ENCODE peak calls at places on chromosomes 7 and 10, in five cellular contexts. B, E, O, Z and U are unnamed samples.

GRCh38 chr10:11595395-11595692 is 16.1 kb downstream of the USP6NL start:
- DNase-seq in O (no peak), E (peak), Z (peak), B (no peak), U (no peak)

GRCh38 chr7:140673063-140673769 is 471 bp downstream of the ADCK2 start:
- DNase-seq in B (peak), O (peak), Z (no peak), E (peak), U (peak)

GRCh38 chr10:29245476-29245875 is 43.4 kb upstream of the LYZL1 start:
- DNase-seq in O (no peak), E (no peak), Z (no peak), B (no peak), U (no peak)

GRCh38 chr7:159211540-159212182 is 67.0 kb upstream of the VIPR2 start:
- DNase-seq in O (peak), Z (no peak), E (no peak), B (no peak), U (no peak)

GRCh38 chr10:109327266-109327665 is 596.0 kb downstream of the XPNPEP1 start:
- DNase-seq in E (no peak), O (no peak), Z (peak), B (no peak), U (no peak)

GRCh38 chr10:96130326-96130758 is 245 bp downstream of the ZNF518A start:
- DNase-seq in B (no peak), E (peak), Z (peak), O (peak), U (peak)

GRCh38 chr10:97010695-97011206 is 175.0 kb downstream of the SLIT1 start:
- DNase-seq in B (no peak), Z (no peak), O (peak), E (no peak), U (no peak)

GRCh38 chr7:106893591-106893990 is 28.5 kb downstream of the PIK3CG start:
- DNase-seq in Z (no peak), E (no peak), B (no peak), O (no peak), U (no peak)

GRCh38 chr10:79112898-79113431 is 44.2 kb downstream of the ZMIZ1 start:
- DNase-seq in B (no peak), O (no peak), E (no peak), Z (peak), U (no peak)

GRCh38 chr10:97774811-97775294 is 3.1 kb upstream of the SFRP5 start:
- DNase-seq in E (peak), O (no peak), B (no peak), Z (no peak), U (no peak)

GRCh38 chr10:125114761-125115391 is 45.5 kb downstream of the CTBP2 start:
- DNase-seq in E (no peak), Z (no peak), O (no peak), B (no peak), U (no peak)

GRCh38 chr10:129438024-129438423 is 29.0 kb upstream of the MGMT start:
- DNase-seq in E (no peak), Z (no peak), B (no peak), O (no peak), U (no peak)

GRCh38 chr10:49552277-49552676 is 13.4 kb upstream of the ERCC6 start:
- DNase-seq in B (no peak), E (peak), Z (peak), O (no peak), U (no peak)

GRCh38 chr10:110798340-110798739 is 73.4 kb upstream of the PDCD4 start:
- DNase-seq in O (no peak), E (no peak), B (no peak), Z (no peak), U (no peak)

GRCh38 chr10:111207525-111207924 is 130.7 kb downstream of the ADRA2A start:
- DNase-seq in Z (no peak), B (no peak), O (peak), E (peak), U (no peak)

GRCh38 chr7:108193593-108194498 is 63.7 kb upstream of the LAMB4 start:
- DNase-seq in Z (no peak), B (no peak), E (peak), O (no peak), U (no peak)

GRCh38 chr10:71232089-71232998 is 20.0 kb downstream of the UNC5B start:
- DNase-seq in E (no peak), Z (no peak), B (no peak), O (no peak), U (no peak)

GRCh38 chr7:131012477-131013031 is 278.5 kb upstream of the KLF14 start:
- DNase-seq in E (peak), B (no peak), Z (no peak), O (no peak), U (no peak)

GRCh38 chr7:131538791-131539179 is 17.6 kb downstream of the PODXL start:
- DNase-seq in B (no peak), Z (no peak), O (no peak), E (no peak), U (no peak)

GRCh38 chr10:124074471-124075109 is 18.8 kb downstream of the CHST15 start:
- DNase-seq in O (no peak), E (no peak), B (no peak), Z (no peak), U (no peak)

GRCh38 chr7:159064121-159064815 is 80.4 kb downstream of the VIPR2 start:
- DNase-seq in E (no peak), O (no peak), Z (no peak), B (no peak), U (no peak)

GRCh38 chr7:133452611-133453010 is 199.7 kb downstream of the EXOC4 start:
- DNase-seq in Z (no peak), E (no peak), B (no peak), O (no peak), U (no peak)

GRCh38 chr7:100726998-100727761 is 6.2 kb upstream of the ZAN start:
- DNase-seq in Z (peak), O (no peak), B (no peak), E (peak), U (no peak)

GRCh38 chr10:10598297-10598696 is 419.4 kb upstream of the CELF2 start:
- DNase-seq in E (no peak), Z (no peak), O (no peak), B (no peak), U (no peak)

GRCh38 chr7:152924826-152925411 is 165.4 kb downstream of the ACTR3B start:
- DNase-seq in Z (no peak), O (peak), B (no peak), E (no peak), U (peak)

GRCh38 chr10:5504146-5505072 is 5.0 kb upstream of the CALML5 start:
- DNase-seq in O (no peak), B (no peak), E (no peak), Z (no peak), U (no peak)

GRCh38 chr10:88282876-88283275 is 300.2 kb downstream of the RNLS start:
- DNase-seq in O (no peak), E (no peak), Z (no peak), B (no peak), U (no peak)

GRCh38 chr7:151448261-151449252 is 8.6 kb upstream of the CRYGN start:
- DNase-seq in E (peak), O (peak), Z (peak), B (peak), U (peak)

GRCh38 chr10:88196298-88196697 is 332.9 kb downstream of the PTEN start:
- DNase-seq in Z (no peak), O (no peak), E (no peak), B (no peak), U (no peak)

GRCh38 chr7:143419880-143420279 is 11.2 kb upstream of the EPHA1 start:
- DNase-seq in B (no peak), O (no peak), Z (no peak), E (no peak), U (no peak)

GRCh38 chr7:155276032-155276799 is 21.5 kb upstream of the INSIG1 start:
- DNase-seq in B (no peak), E (no peak), O (no peak), Z (no peak), U (no peak)

GRCh38 chr10:71285180-71285545 is 33.9 kb upstream of the SLC29A3 start:
- DNase-seq in Z (peak), E (peak), B (peak), O (peak), U (peak)

DNA sequence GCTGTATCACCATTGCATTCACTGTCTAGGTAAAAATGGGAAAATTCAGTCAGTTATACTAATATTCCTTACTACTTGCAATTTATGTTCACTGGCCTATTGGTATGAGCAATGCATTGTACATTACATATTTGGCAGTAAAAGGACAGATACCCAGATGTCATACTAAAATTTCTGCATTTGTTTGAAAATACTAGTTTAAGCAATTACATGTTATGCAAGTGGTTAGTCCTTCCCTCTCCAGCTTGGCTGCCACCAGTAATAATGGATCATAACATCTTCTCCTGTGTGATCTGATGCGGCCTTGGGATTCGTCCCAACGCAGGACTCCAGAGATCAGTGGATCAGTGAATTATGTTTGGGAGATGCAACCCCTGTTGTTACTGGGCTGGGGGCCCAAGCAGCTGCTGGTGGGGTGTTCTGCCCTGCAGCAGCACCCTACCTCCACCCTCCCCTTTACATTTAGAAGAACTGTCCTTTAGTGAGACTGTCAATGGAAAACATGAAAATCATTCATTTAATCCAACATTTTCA is 11.2 kb upstream of the PDK4 start:
- DNase-seq in Z (no peak), E (peak), O (no peak), B (no peak), U (no peak)
- H2BK12ac ChIP-seq in Z (peak), E (peak), O (no peak), B (no peak), U (no peak)

GRCh38 chr10:30833625-30833970 is 198.1 kb downstream of the ZNF438 start:
- DNase-seq in Z (no peak), B (no peak), E (no peak), O (no peak), U (no peak)
- H2AFZ ChIP-seq in Z (no peak), B (no peak), E (no peak), O (no peak), U (no peak)

DNA sequence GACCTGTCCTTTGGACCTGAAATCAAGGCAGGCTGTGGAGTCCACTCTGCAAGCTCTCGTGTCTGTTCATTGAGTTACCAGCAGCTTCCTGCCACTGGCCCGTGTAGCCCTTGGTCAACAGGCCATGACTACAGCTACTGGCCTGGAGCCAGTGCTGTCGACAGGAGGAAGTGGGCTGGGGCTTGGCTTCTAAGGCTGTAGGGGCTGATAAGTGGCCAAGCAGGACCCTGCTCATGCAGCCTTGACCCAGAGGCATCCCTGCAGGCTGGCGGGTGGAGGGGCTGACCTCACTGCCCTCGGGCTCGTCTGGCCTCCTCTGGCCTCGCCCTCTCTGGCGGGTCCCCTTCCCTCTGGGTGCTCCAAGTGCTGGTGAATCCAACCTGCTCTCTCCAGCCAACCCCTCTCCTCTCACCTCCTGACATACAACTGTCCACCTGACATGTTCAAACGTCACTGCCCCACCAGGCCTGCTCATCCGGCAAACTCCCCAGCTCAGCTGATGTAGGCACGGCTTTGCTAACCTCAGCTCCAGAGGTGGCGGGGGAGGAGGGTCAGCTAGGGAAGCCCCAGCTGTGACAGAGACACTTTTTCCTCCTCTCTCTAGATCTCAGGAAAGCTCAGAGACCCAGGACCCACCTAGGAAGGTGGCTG is 188.6 kb upstream of the LYZL2 start:
- DNase-seq in O (no peak), B (no peak), E (peak), Z (peak), U (no peak)
- H4K8ac ChIP-seq in O (peak), B (no peak), E (no peak), Z (no peak), U (no peak)

GRCh38 chr7:21771906-21772610 is 173.6 kb downstream of the CDCA7L start:
- DNase-seq in Z (no peak), B (peak), O (no peak), E (no peak), U (peak)
- H2BK12ac ChIP-seq in Z (no peak), B (no peak), O (no peak), E (no peak), U (no peak)

DNA sequence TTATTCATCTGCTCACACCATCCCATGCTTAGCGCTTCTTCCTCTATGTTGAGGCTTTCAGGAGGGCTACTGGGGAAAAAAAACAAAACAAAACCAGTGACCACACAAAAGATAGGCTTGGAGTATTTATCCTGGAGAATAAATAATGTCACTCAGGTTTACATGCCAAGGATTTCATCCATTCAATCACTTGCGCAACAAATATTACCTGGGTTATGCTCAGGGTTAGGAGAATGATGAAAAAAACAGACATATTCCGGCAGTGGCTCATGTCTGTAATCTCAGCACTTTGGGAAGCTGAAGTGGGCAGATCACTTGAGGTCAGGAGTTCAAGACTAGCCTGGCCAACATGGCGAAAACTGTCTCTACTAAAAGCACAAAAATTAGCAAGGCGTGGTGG is 3.3 kb upstream of the ELOVL3 start:
- DNase-seq in Z (no peak), O (no peak), B (no peak), E (peak), U (no peak)
- H2AFZ ChIP-seq in Z (no peak), O (no peak), B (no peak), E (no peak), U (no peak)

GRCh38 chr10:131775833-131776232 is 125.0 kb upstream of the PPP2R2D start:
- DNase-seq in B (no peak), O (peak), E (no peak), Z (no peak), U (no peak)

GRCh38 chr10:131776496-131776895 is 124.3 kb upstream of the PPP2R2D start:
- DNase-seq in O (peak), Z (no peak), E (no peak), B (no peak), U (peak)

GRCh38 chr10:131774618-131775443 is 126.0 kb upstream of the PPP2R2D start:
- DNase-seq in B (no peak), Z (no peak), O (peak), E (no peak), U (peak)

GRCh38 chr10:131773989-131774343 is 126.8 kb upstream of the PPP2R2D start:
- DNase-seq in B (no peak), Z (no peak), E (no peak), O (no peak), U (no peak)

GRCh38 chr10:131775444-131775832 is 125.4 kb upstream of the PPP2R2D start:
- DNase-seq in B (no peak), Z (no peak), E (no peak), O (peak), U (peak)
- H4K8ac ChIP-seq in B (no peak), Z (no peak), E (no peak), O (no peak), U (no peak)

DNA sequence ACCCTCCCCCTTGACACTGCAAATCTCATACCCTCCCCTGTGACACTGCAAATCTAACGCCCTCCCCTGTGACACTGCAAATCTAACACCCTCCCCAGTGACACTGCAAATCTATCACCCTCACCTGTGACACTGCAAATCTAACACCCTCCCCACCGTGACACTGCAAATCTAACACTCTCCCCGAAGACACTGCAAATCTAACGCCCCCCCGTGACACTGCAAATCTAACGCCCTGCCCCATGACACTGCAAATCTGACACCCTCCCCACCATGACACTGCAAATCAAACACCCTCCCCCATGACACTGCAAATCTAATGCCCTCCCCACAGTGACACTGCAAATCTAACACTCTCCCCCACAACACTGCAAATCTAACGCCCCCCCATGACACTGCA is 603.7 kb downstream of the DNAJB6 start:
- DNase-seq in O (no peak), E (no peak), B (no peak), Z (no peak), U (no peak)
- H2BK12ac ChIP-seq in O (no peak), E (no peak), B (no peak), Z (no peak), U (no peak)

DNA sequence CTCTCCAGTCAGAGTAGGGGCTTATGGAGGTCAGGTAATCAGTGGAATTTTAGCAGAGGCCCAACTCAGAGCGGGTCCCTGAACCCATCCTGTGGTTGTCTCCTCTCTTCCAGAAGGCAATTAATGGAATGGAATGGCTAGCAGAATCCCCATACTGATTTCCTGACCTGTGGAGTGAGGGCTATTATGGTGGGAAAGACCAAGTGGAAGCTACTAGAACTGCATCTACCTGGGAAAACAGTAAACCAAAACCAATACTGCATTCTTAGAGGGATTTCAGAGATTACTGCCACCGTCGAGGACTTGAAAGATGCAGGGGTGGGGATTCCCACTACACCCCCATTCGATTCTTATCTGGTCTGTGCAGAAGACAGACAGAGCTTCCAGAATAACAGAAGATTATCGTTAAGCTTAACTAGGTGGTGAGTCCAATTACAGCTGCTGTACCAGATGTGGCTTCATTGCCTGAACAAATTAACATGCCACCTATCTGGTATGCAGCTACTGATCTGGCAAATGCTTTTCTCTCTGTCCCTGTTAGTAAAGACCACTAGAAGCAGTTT is 73.2 kb downstream of the LMBR1 start:
- DNase-seq in Z (no peak), E (no peak), O (no peak), B (no peak), U (no peak)
- H2AFZ ChIP-seq in Z (no peak), E (no peak), O (no peak), B (no peak), U (no peak)

GRCh38 chr7:34043461-34044318 is 138.4 kb downstream of the BMPER start:
- DNase-seq in Z (no peak), O (no peak), E (no peak), B (no peak), U (no peak)

GRCh38 chr7:34042406-34042805 is 137.1 kb downstream of the BMPER start:
- DNase-seq in Z (peak), O (no peak), B (no peak), E (peak), U (no peak)

GRCh38 chr7:34044734-34045353 is 139.5 kb downstream of the BMPER start:
- DNase-seq in E (no peak), B (no peak), O (no peak), Z (no peak), U (no peak)

GRCh38 chr7:34041716-34042115 is 136.4 kb downstream of the BMPER start:
- DNase-seq in B (no peak), O (no peak), Z (no peak), E (no peak), U (no peak)

DNA sequence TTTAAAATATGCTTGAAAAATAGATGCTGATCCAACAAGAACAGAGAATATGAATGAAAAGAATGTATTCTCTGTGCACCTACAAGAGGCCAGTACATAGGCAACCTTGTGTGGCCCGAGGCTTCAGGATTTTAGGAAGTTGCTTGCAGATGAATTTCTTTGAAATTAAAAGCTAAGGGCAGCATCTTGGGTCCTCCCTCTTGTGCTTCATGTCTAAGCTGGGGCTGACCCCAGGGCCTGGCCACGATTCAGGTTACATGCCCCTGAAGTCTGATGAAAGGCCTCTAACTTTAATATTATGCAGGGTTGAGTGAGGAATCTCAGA is 138.9 kb downstream of the BMPER start:
- DNase-seq in B (no peak), Z (no peak), E (no peak), O (no peak), U (no peak)
- H4K8ac ChIP-seq in B (no peak), Z (no peak), E (no peak), O (no peak), U (no peak)